ENCODE peak calls at places on chromosomes 2 and 18, in nine cellular contexts. N is lower lobe of right lung; W is endothelial cell; D is dorsolateral prefrontal cortex; P is CD8-positive, alpha-beta T cell; G is HCT116; Q is heart left ventricle; U is A549; F is HFFc6. V is an unnamed sample.

GRCh38 chr2:39313575-39313974 is 69.8 kb upstream of the CDKL4 start:
- DNase-seq in N (no peak), W (no peak), D (no peak), P (no peak), G (no peak), Q (no peak), U (no peak), F (peak), V (no peak)

GRCh38 chr2:7037340-7038333 is 120.4 kb downstream of the RNF144A start:
- DNase-seq in N (peak), W (peak), D (peak), P (peak), G (peak), Q (peak), U (peak), F (no peak), V (peak)

GRCh38 chr18:70380915-70381896 is 92.4 kb downstream of the SOCS6 start:
- DNase-seq in N (no peak), W (no peak), D (peak), P (no peak), G (no peak), Q (no peak), U (no peak), F (no peak), V (no peak)

GRCh38 chr2:238600506-238601432 is 174.0 kb downstream of the ASB1 start:
- DNase-seq in N (no peak), W (no peak), D (no peak), P (no peak), G (no peak), Q (no peak), U (no peak), F (no peak), V (no peak)

GRCh38 chr2:47293967-47294366 is 109.0 kb upstream of the MSH2 start:
- DNase-seq in N (peak), W (no peak), D (no peak), P (no peak), G (no peak), Q (no peak), U (no peak), F (no peak), V (no peak)

GRCh38 chr18:57629399-57629798 is 7.8 kb upstream of the NARS1 start:
- DNase-seq in N (no peak), W (no peak), D (no peak), P (no peak), G (no peak), Q (no peak), U (no peak), F (no peak), V (no peak)

GRCh38 chr2:72954376-72955187 is 37.3 kb downstream of the EMX1 start:
- DNase-seq in N (no peak), W (no peak), D (no peak), P (no peak), G (no peak), Q (no peak), U (no peak), F (no peak), V (no peak)

GRCh38 chr2:67652679-67653078 is 255.5 kb downstream of the ETAA1 start:
- DNase-seq in N (no peak), W (no peak), D (no peak), P (no peak), G (no peak), Q (no peak), U (no peak), F (no peak), V (no peak)

GRCh38 chr2:20222769-20223344 is 2.1 kb downstream of the SDC1 start:
- DNase-seq in N (peak), W (no peak), D (no peak), P (no peak), G (no peak), Q (no peak), U (no peak), F (no peak), V (no peak)

GRCh38 chr2:37653805-37654378 is 17.6 kb downstream of the CDC42EP3 start:
- DNase-seq in N (peak), W (peak), D (peak), P (no peak), G (no peak), Q (peak), U (no peak), F (no peak), V (peak)

GRCh38 chr2:74500578-74500946 is 1.2 kb upstream of the LBX2 start:
- DNase-seq in N (no peak), W (no peak), D (no peak), P (no peak), G (no peak), Q (no peak), U (no peak), F (no peak), V (no peak)

GRCh38 chr2:218168635-218169462 is 2.1 kb upstream of the CXCR1 start:
- DNase-seq in N (peak), W (peak), D (no peak), P (peak), G (peak), Q (peak), U (peak), F (no peak), V (no peak)

GRCh38 chr2:181174880-181175590 is 194.6 kb downstream of the UBE2E3 start:
- DNase-seq in N (no peak), W (no peak), D (no peak), P (no peak), G (no peak), Q (no peak), U (no peak), F (no peak), V (no peak)

GRCh38 chr2:24110660-24111303 is 12.4 kb downstream of the PFN4 start:
- DNase-seq in N (no peak), W (no peak), D (no peak), P (no peak), G (no peak), Q (no peak), U (no peak), F (no peak), V (no peak)

GRCh38 chr2:182148344-182148743 is 162.7 kb downstream of the PPP1R1C start:
- DNase-seq in N (no peak), W (no peak), D (no peak), P (no peak), G (no peak), Q (no peak), U (no peak), F (no peak), V (no peak)

GRCh38 chr2:30927561-30928075 is 120.4 kb upstream of the CAPN13 start:
- DNase-seq in N (no peak), W (no peak), D (no peak), P (no peak), G (no peak), Q (no peak), U (no peak), F (no peak), V (peak)

GRCh38 chr2:140275427-140275826 is 1495.2 kb upstream of the NXPH2 start:
- DNase-seq in N (no peak), W (no peak), D (no peak), P (no peak), G (no peak), Q (no peak), U (no peak), F (no peak), V (no peak)

GRCh38 chr2:98295275-98295674 is 51.0 kb upstream of the CNGA3 start:
- DNase-seq in N (no peak), W (no peak), D (no peak), P (no peak), G (no peak), Q (no peak), U (no peak), F (no peak), V (no peak)

GRCh38 chr2:88227446-88227845 is 57.3 kb downstream of the THNSL2 start:
- DNase-seq in N (no peak), W (no peak), D (no peak), P (no peak), G (peak), Q (no peak), U (no peak), F (peak), V (no peak)

GRCh38 chr2:71224457-71224856 is 2.4 kb downstream of the PAIP2B start:
- DNase-seq in N (no peak), W (no peak), D (no peak), P (no peak), G (no peak), Q (no peak), U (no peak), F (no peak), V (no peak)

GRCh38 chr2:71220743-71221142 is 6.2 kb downstream of the PAIP2B start:
- DNase-seq in N (no peak), W (no peak), D (no peak), P (no peak), G (no peak), Q (no peak), U (no peak), F (no peak), V (no peak)

GRCh38 chr2:71224935-71225334 is 2.0 kb downstream of the PAIP2B start:
- DNase-seq in N (no peak), W (no peak), D (no peak), P (no peak), G (no peak), Q (no peak), U (no peak), F (no peak), V (no peak)

GRCh38 chr2:71226391-71226964 is 425 bp downstream of the PAIP2B start:
- DNase-seq in N (peak), W (peak), D (peak), P (peak), G (no peak), Q (peak), U (no peak), F (no peak), V (no peak)

GRCh38 chr2:71223767-71224333 is 3.1 kb downstream of the PAIP2B start:
- DNase-seq in N (no peak), W (peak), D (peak), P (no peak), G (peak), Q (peak), U (peak), F (peak), V (no peak)
- TF ChIP-seq CTCF in N (peak), W (no peak), D (peak), P (no peak), G (peak), Q (peak), U (peak), F (peak), V (peak)

GRCh38 chr18:55592106-55592505 is 4.1 kb upstream of the TCF4 start:
- DNase-seq in N (no peak), W (no peak), D (no peak), P (no peak), G (no peak), Q (no peak), U (no peak), F (peak), V (no peak)

GRCh38 chr18:55587341-55588000 is 521 bp downstream of the TCF4 start:
- DNase-seq in N (no peak), W (no peak), D (no peak), P (no peak), G (no peak), Q (peak), U (peak), F (no peak), V (no peak)

GRCh38 chr18:55588001-55588875 is at the start of gene TCF4:
- DNase-seq in N (peak), W (peak), D (peak), P (no peak), G (no peak), Q (peak), U (peak), F (no peak), V (no peak)

GRCh38 chr18:55588876-55589595 is 1.0 kb upstream of the TCF4 start:
- DNase-seq in N (no peak), W (no peak), D (no peak), P (no peak), G (no peak), Q (no peak), U (no peak), F (no peak), V (no peak)

DNA sequence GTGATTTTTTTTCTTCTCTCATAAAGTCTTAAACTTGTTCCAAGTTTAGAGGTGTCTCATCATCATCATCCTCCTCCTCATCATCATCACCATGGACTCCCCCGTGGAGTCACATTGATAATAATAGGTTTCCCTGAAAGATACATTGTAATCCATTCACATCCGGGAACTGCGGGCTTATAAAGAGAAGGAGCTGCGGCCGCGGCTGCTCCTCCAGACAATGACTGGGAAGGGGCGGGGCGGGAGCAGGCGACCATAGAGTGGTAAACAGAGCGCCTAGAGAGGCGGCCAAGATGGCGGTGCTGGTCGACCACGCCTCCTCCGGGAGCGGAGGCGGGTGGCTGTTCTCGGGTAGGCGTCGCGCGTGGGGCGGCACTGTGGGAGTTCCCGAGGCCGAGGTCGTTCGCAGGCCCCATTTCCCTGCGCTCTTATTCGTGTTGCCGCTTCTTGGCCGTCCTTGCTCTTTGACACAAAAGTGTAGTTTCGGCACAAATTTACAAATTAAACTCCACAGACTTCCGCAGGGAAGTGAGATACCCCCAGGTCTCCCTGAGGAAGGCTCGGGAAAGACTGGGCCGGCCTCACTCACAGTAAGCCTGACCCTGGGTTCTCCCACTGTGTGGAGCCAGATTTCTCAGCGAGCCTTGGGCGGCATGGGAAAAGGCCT is 1.8 kb upstream of the TCF4 start:
- DNase-seq in N (peak), W (peak), D (peak), P (peak), G (no peak), Q (peak), U (peak), F (peak), V (peak)
- TF ChIP-seq CTCF in N (no peak), W (no peak), D (peak), P (no peak), G (no peak), Q (peak), U (no peak), F (no peak), V (no peak)

DNA sequence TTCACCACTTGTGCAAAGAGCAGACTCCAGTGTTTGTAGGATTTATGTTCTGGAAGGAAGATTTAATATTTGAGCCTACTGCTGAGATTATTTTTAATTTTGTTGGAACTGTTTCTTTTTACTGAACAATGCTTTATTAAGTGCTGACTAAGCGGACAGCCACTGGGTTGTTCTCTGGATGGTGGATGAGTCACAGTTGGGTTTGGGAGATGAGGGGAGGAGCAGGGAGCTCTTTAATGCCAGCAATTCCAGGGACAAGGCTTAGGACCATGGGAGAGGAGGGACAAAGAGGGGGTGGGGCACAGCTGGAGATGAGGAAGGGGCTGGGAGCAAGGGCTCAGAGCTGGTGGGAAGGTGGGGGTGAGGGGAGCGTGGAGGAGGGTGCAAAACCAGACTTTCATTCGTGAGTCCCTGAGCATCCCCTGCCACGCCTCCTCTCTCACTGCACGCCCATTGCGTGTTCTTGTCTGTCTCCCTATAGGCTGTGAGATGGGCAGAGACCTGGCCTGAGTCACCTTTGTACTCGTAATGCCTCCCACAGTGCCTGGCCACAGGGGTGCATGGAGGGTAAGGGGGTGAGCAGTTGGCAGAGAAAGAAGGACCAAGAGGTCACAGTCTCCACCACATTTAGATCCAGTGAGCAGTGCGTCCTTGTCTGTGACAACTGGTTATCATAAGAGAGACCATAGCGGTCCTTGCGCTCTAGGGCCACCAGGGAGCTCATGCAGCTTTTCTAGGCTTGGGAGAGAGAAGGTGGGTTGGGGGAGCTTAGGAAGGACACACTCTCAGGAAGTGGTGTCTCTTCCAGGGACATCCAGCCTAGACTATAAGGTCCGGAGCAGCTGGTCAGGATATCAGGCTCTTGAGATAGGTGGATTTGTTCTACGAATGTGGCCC is 18.4 kb downstream of the SLC4A3 start:
- DNase-seq in N (no peak), W (no peak), D (no peak), P (no peak), G (peak), Q (peak), U (no peak), F (peak), V (no peak)
- TF ChIP-seq CTCF in N (no peak), W (no peak), D (no peak), P (no peak), G (peak), Q (no peak), U (no peak), F (no peak), V (no peak)

DNA sequence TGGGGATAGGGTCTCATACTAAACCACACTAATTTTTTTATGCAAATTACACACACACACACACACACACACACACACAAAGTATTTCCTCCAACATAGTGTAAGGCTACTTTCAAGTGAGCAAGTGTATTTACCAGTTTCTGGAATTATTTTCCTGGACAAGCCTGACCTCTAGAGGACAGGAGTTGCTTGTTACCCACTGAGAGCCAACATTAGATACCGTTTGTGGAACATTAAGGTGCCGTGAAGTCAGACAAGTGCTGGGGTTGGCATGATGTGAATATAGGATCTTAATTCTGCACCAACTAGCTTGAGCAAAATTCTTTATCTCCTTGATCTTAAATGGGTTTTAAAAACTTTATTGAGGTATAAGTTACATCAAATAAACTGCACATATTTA is 39.3 kb upstream of the SERPINB2 start:
- DNase-seq in N (no peak), W (peak), D (no peak), P (no peak), G (peak), Q (no peak), U (peak), F (peak), V (no peak)
- TF ChIP-seq CTCF in N (peak), W (no peak), D (peak), P (no peak), G (peak), Q (peak), U (peak), F (peak), V (peak)

DNA sequence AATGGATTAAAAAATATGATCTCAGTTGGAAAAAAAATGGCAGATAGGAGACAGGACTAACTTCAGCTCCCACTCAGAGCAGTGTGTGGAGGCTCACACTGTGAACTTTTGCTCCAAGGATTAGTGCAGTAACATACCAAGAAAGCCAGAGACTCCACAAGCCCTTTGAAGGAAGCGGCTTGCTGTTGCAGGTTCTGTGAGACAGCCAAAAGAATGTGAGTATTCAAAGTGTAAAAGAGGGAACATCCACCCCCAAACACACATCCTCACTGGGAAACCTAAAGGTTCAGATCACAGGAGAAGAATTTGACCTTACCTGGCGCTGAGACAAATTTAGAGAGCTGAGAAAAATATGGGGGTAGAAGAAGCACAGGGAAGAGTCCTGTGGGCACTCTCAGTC is 77.5 kb downstream of the FAM171B start:
- DNase-seq in N (no peak), W (no peak), D (no peak), P (no peak), G (no peak), Q (no peak), U (no peak), F (peak), V (no peak)
- TF ChIP-seq CTCF in N (no peak), W (no peak), D (no peak), P (no peak), G (no peak), Q (no peak), U (no peak), F (no peak), V (no peak)

DNA sequence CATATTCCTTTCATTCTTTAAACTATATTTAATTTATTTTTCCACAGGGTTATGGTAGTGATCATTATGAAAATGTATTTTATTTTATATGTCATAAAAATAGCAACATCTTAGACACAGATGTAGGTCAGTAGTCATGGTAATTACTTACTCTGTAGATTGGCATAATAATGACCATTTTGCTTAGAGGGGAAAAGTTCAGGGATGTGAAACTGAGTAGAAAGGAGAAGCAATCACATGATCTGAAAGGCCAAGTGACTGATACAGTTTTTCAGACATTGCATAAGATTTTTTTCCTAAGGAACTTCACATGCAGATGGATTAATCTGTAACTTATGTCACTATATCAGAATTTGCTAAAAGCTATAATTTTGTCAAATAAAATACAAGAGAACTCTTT is 286.9 kb downstream of the CTNNA2 start:
- DNase-seq in N (no peak), W (no peak), D (no peak), P (no peak), G (no peak), Q (no peak), U (no peak), F (no peak), V (no peak)
- TF ChIP-seq CTCF in N (no peak), W (no peak), D (no peak), P (no peak), G (no peak), Q (no peak), U (no peak), F (no peak), V (no peak)

DNA sequence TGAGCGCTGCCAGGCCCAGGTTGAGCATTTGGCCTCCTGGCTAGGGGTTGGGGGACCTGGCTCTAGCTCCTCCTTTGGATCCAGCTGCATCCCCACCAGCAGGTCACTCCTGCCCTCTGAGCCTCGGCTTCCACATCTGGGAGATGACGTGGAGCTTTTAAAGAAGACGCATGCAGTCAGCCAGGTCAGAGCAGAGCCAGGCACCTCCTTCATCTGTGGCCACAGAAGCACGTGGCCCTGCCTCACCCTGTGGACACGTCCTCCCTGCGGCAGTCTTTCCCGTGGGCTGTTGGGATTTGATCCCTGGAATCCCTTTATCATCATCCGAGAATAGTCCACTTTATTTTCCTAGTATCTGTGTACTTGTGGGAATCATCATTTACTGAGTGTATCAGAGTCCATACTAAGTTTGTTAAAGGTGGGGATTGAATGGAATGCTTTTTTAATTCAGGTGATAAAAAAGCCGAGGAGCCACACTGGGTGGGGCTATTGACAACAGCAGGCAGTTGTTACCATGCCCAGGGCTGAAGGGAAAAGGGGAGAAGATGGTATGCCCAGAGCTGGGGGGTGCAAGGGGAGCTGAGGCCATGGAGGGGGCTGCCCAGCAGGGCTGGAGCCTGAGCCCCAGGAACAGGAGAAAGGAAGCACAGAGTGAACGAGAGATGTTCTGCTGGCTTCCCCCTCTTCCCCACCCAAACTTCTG is 170.1 kb downstream of the LAMA1 start:
- DNase-seq in N (no peak), W (no peak), D (no peak), P (no peak), G (no peak), Q (no peak), U (no peak), F (no peak), V (no peak)
- TF ChIP-seq CTCF in N (no peak), W (no peak), D (no peak), P (no peak), G (no peak), Q (no peak), U (no peak), F (no peak), V (no peak)

GRCh38 chr2:123157016-123157415 is 868.1 kb upstream of the CNTNAP5 start:
- DNase-seq in N (no peak), W (no peak), D (no peak), P (no peak), G (no peak), Q (no peak), U (no peak), F (no peak), V (no peak)
- TF ChIP-seq CTCF in N (no peak), W (no peak), D (no peak), P (no peak), G (no peak), Q (no peak), U (no peak), F (no peak), V (no peak)

V was measured in CD14-positive monocyte.